ENCODE peak calls at places on chromosomes 12 and 14, in ten cellular contexts. One of them, this sample, is unnamed. For H3K4me1, the result is how much of the 10 kb centered on the place peaks cover.

GRCh38 chr12:8455727-8456360 is at the start of gene CLEC6A:
- DNase-seq in tibial artery: no peak
- DNase-seq in A673: no peak
- DNase-seq in testis: no peak
- DNase-seq in cardiac muscle cell: no peak
- DNase-seq in MM.1S: no peak
- DNase-seq in osteoblast: no peak
- DNase-seq in upper lobe of left lung: no peak
- DNase-seq in Peyer's patch: no peak
- DNase-seq in PC-3: no peak
- DNase-seq in this sample: no peak

GRCh38 chr14:51328089-51328941 is 88.3 kb downstream of the TMX1 start:
- DNase-seq in cardiac muscle cell: no peak
- DNase-seq in testis: no peak
- DNase-seq in A673: no peak
- DNase-seq in osteoblast: no peak
- DNase-seq in upper lobe of left lung: no peak
- DNase-seq in tibial artery: no peak
- DNase-seq in PC-3: peak
- DNase-seq in MM.1S: peak
- DNase-seq in Peyer's patch: no peak
- DNase-seq in this sample: no peak

GRCh38 chr14:34465069-34465859 is 3.2 kb upstream of the SPTSSA start:
- DNase-seq in MM.1S: peak
- DNase-seq in osteoblast: no peak
- DNase-seq in cardiac muscle cell: no peak
- DNase-seq in PC-3: peak
- DNase-seq in A673: peak
- DNase-seq in upper lobe of left lung: no peak
- DNase-seq in tibial artery: no peak
- DNase-seq in testis: no peak
- DNase-seq in Peyer's patch: no peak
- DNase-seq in this sample: no peak

GRCh38 chr12:15005064-15005463 is 32.2 kb downstream of the PDE6H start:
- DNase-seq in testis: no peak
- DNase-seq in tibial artery: no peak
- DNase-seq in MM.1S: no peak
- DNase-seq in upper lobe of left lung: no peak
- DNase-seq in PC-3: no peak
- DNase-seq in cardiac muscle cell: no peak
- DNase-seq in Peyer's patch: no peak
- DNase-seq in osteoblast: no peak
- DNase-seq in A673: no peak
- DNase-seq in this sample: no peak

GRCh38 chr12:32509328-32510122 is 110.2 kb downstream of the FGD4 start:
- DNase-seq in Peyer's patch: no peak
- DNase-seq in testis: no peak
- DNase-seq in MM.1S: no peak
- DNase-seq in PC-3: no peak
- DNase-seq in cardiac muscle cell: no peak
- DNase-seq in upper lobe of left lung: no peak
- DNase-seq in osteoblast: no peak
- DNase-seq in tibial artery: no peak
- DNase-seq in A673: no peak
- DNase-seq in this sample: no peak

GRCh38 chr12:59403259-59403932 is 192.4 kb upstream of the SLC16A7 start:
- DNase-seq in cardiac muscle cell: peak
- DNase-seq in upper lobe of left lung: no peak
- DNase-seq in osteoblast: peak
- DNase-seq in testis: peak
- DNase-seq in A673: peak
- DNase-seq in MM.1S: peak
- DNase-seq in tibial artery: peak
- DNase-seq in PC-3: peak
- DNase-seq in Peyer's patch: no peak
- DNase-seq in this sample: peak

GRCh38 chr12:80195143-80195726 is 95.9 kb downstream of the OTOGL start:
- DNase-seq in MM.1S: peak
- DNase-seq in testis: peak
- DNase-seq in Peyer's patch: no peak
- DNase-seq in PC-3: peak
- DNase-seq in osteoblast: peak
- DNase-seq in cardiac muscle cell: peak
- DNase-seq in tibial artery: no peak
- DNase-seq in A673: peak
- DNase-seq in upper lobe of left lung: no peak
- DNase-seq in this sample: no peak

GRCh38 chr12:12159988-12160387 is 89.2 kb downstream of the BCL2L14 start:
- DNase-seq in A673: peak
- DNase-seq in osteoblast: peak
- DNase-seq in cardiac muscle cell: no peak
- DNase-seq in tibial artery: no peak
- DNase-seq in testis: no peak
- DNase-seq in PC-3: peak
- DNase-seq in MM.1S: no peak
- DNase-seq in Peyer's patch: no peak
- DNase-seq in upper lobe of left lung: no peak
- DNase-seq in this sample: no peak

GRCh38 chr12:122749569-122750332 is 2.9 kb upstream of the DENR start:
- DNase-seq in cardiac muscle cell: no peak
- DNase-seq in osteoblast: peak
- DNase-seq in testis: peak
- DNase-seq in Peyer's patch: no peak
- DNase-seq in upper lobe of left lung: no peak
- DNase-seq in MM.1S: no peak
- DNase-seq in PC-3: peak
- DNase-seq in A673: peak
- DNase-seq in tibial artery: no peak
- DNase-seq in this sample: no peak

GRCh38 chr12:14578646-14579045 is 11.0 kb upstream of the PLBD1 start:
- DNase-seq in cardiac muscle cell: no peak
- DNase-seq in upper lobe of left lung: no peak
- DNase-seq in tibial artery: no peak
- DNase-seq in Peyer's patch: no peak
- DNase-seq in testis: no peak
- DNase-seq in A673: no peak
- DNase-seq in MM.1S: no peak
- DNase-seq in PC-3: no peak
- DNase-seq in osteoblast: no peak
- DNase-seq in this sample: no peak

GRCh38 chr14:26163761-26164160 is 434.1 kb downstream of the NOVA1 start:
- DNase-seq in osteoblast: no peak
- DNase-seq in tibial artery: no peak
- DNase-seq in upper lobe of left lung: no peak
- DNase-seq in testis: no peak
- DNase-seq in PC-3: peak
- DNase-seq in MM.1S: no peak
- DNase-seq in cardiac muscle cell: peak
- DNase-seq in A673: peak
- DNase-seq in Peyer's patch: no peak
- DNase-seq in this sample: no peak

GRCh38 chr12:50397122-50397650 is 777 bp upstream of the FAM186A start:
- DNase-seq in upper lobe of left lung: no peak
- DNase-seq in MM.1S: no peak
- DNase-seq in cardiac muscle cell: no peak
- DNase-seq in A673: no peak
- DNase-seq in osteoblast: peak
- DNase-seq in testis: no peak
- DNase-seq in PC-3: no peak
- DNase-seq in tibial artery: no peak
- DNase-seq in Peyer's patch: no peak
- DNase-seq in this sample: no peak

DNA sequence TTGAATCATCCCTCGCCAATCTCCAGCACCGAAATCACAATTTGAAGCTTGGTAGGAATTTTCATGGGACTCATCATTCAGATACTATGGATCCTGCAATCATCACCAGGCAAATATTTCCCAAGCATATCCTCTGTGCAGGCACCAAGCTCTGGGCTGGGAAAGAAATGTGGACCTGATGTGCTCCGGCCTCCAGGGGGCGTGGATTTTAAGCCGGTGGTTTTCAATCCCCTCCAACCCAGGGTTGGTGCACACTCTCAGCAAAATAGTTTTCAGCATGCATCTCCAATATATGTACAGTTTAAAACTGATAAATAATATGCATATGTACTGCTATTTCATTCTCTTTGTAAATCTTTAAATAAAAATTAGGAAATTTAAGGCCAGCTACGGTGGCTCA is 98.9 kb downstream of the RBM19 start:
- DNase-seq in Peyer's patch: no peak
- DNase-seq in testis: no peak
- DNase-seq in cardiac muscle cell: no peak
- DNase-seq in osteoblast: peak
- DNase-seq in upper lobe of left lung: no peak
- DNase-seq in tibial artery: no peak
- DNase-seq in MM.1S: no peak
- DNase-seq in PC-3: peak
- DNase-seq in A673: no peak
- DNase-seq in this sample: no peak
- TF ChIP-seq CTCF in Peyer's patch: no peak
- TF ChIP-seq CTCF in testis: no peak
- TF ChIP-seq CTCF in cardiac muscle cell: peak
- TF ChIP-seq CTCF in osteoblast: peak
- TF ChIP-seq CTCF in upper lobe of left lung: no peak
- TF ChIP-seq CTCF in tibial artery: no peak
- TF ChIP-seq CTCF in MM.1S: no peak
- TF ChIP-seq CTCF in PC-3: peak
- TF ChIP-seq CTCF in A673: peak
- TF ChIP-seq CTCF in this sample: no peak

GRCh38 chr12:6345319-6346071 is 3.6 kb upstream of the TNFRSF1A start:
- DNase-seq in PC-3: peak
- DNase-seq in MM.1S: no peak
- DNase-seq in osteoblast: peak
- DNase-seq in upper lobe of left lung: no peak
- DNase-seq in tibial artery: peak
- DNase-seq in cardiac muscle cell: no peak
- DNase-seq in testis: no peak
- DNase-seq in Peyer's patch: peak
- DNase-seq in A673: no peak
- DNase-seq in this sample: peak

GRCh38 chr12:6341439-6342139 is at the start of gene TNFRSF1A:
- DNase-seq in cardiac muscle cell: peak
- DNase-seq in A673: peak
- DNase-seq in PC-3: peak
- DNase-seq in tibial artery: peak
- DNase-seq in MM.1S: peak
- DNase-seq in osteoblast: peak
- DNase-seq in upper lobe of left lung: peak
- DNase-seq in testis: peak
- DNase-seq in Peyer's patch: peak
- DNase-seq in this sample: peak

GRCh38 chr12:6340745-6341438 is 984 bp downstream of the TNFRSF1A start:
- DNase-seq in testis: no peak
- DNase-seq in tibial artery: no peak
- DNase-seq in MM.1S: no peak
- DNase-seq in A673: no peak
- DNase-seq in cardiac muscle cell: no peak
- DNase-seq in upper lobe of left lung: peak
- DNase-seq in Peyer's patch: no peak
- DNase-seq in PC-3: no peak
- DNase-seq in osteoblast: peak
- DNase-seq in this sample: no peak

GRCh38 chr12:6342140-6342889 is 439 bp upstream of the TNFRSF1A start:
- DNase-seq in upper lobe of left lung: no peak
- DNase-seq in tibial artery: no peak
- DNase-seq in PC-3: no peak
- DNase-seq in MM.1S: no peak
- DNase-seq in cardiac muscle cell: no peak
- DNase-seq in A673: no peak
- DNase-seq in Peyer's patch: no peak
- DNase-seq in testis: no peak
- DNase-seq in osteoblast: peak
- DNase-seq in this sample: no peak

GRCh38 chr12:6343518-6343917 is 1.6 kb upstream of the TNFRSF1A start:
- DNase-seq in MM.1S: no peak
- DNase-seq in cardiac muscle cell: no peak
- DNase-seq in tibial artery: no peak
- DNase-seq in A673: no peak
- DNase-seq in upper lobe of left lung: no peak
- DNase-seq in PC-3: no peak
- DNase-seq in osteoblast: no peak
- DNase-seq in Peyer's patch: no peak
- DNase-seq in testis: no peak
- DNase-seq in this sample: no peak
- H3K4me1 ChIP-seq in MM.1S: under half
- H3K4me1 ChIP-seq in cardiac muscle cell: under half
- H3K4me1 ChIP-seq in tibial artery: half or more
- H3K4me1 ChIP-seq in A673: under half
- H3K4me1 ChIP-seq in upper lobe of left lung: half or more
- H3K4me1 ChIP-seq in PC-3: under half
- H3K4me1 ChIP-seq in osteoblast: half or more
- H3K4me1 ChIP-seq in Peyer's patch: under half
- H3K4me1 ChIP-seq in testis: under half
- H3K4me1 ChIP-seq in this sample: half or more

GRCh38 chr14:59425322-59425945 is 39.7 kb downstream of the GPR135 start:
- DNase-seq in tibial artery: no peak
- DNase-seq in cardiac muscle cell: no peak
- DNase-seq in upper lobe of left lung: no peak
- DNase-seq in A673: no peak
- DNase-seq in osteoblast: peak
- DNase-seq in Peyer's patch: no peak
- DNase-seq in MM.1S: no peak
- DNase-seq in PC-3: peak
- DNase-seq in testis: no peak
- DNase-seq in this sample: no peak
- TF ChIP-seq CTCF in tibial artery: no peak
- TF ChIP-seq CTCF in cardiac muscle cell: peak
- TF ChIP-seq CTCF in upper lobe of left lung: no peak
- TF ChIP-seq CTCF in A673: no peak
- TF ChIP-seq CTCF in osteoblast: peak
- TF ChIP-seq CTCF in Peyer's patch: no peak
- TF ChIP-seq CTCF in MM.1S: no peak
- TF ChIP-seq CTCF in PC-3: peak
- TF ChIP-seq CTCF in testis: no peak
- TF ChIP-seq CTCF in this sample: no peak

DNA sequence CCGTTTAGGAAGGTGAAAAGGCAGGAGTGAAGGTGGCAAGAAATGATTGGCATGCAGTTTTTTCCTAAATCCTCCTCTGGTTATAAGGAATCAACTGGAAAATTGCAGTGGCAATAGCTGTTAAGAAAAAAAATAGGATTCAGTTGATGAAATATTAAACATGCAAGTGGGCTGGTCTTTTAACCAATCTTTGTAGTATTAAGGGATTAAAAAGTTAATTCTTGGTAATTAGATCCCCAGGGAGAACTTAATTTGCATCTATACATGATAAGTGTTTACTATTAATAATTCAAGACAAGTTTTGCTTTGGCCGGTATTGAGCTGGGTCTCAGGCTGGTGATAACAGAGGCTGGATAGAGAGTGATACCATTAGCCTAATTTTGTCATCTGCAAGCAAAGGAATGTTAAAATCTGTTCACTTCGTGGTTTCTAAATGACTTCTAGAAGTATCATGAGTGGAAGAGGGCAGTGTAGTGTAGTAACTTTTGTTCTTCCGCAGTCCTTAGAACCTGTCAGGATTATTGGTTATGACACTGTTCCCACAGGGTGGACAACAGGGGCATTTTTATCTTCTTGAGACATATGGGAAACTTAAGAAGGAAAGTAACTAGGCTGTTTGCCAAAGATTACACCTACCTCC is 118.5 kb downstream of the PRKCH start:
- DNase-seq in Peyer's patch: no peak
- DNase-seq in osteoblast: no peak
- DNase-seq in A673: no peak
- DNase-seq in MM.1S: no peak
- DNase-seq in upper lobe of left lung: no peak
- DNase-seq in testis: no peak
- DNase-seq in tibial artery: no peak
- DNase-seq in cardiac muscle cell: no peak
- DNase-seq in PC-3: no peak
- DNase-seq in this sample: no peak
- H3K4me1 ChIP-seq in Peyer's patch: under half
- H3K4me1 ChIP-seq in osteoblast: under half
- H3K4me1 ChIP-seq in A673: under half
- H3K4me1 ChIP-seq in MM.1S: under half
- H3K4me1 ChIP-seq in upper lobe of left lung: half or more
- H3K4me1 ChIP-seq in testis: under half
- H3K4me1 ChIP-seq in tibial artery: under half
- H3K4me1 ChIP-seq in cardiac muscle cell: under half
- H3K4me1 ChIP-seq in PC-3: under half
- H3K4me1 ChIP-seq in this sample: half or more

This sample was measured in CD8-positive, alpha-beta T cell.